ENCODE peak calls at places on chromosomes 12 and 14, in five cellular contexts. L, X, V, Y and W are unnamed samples.

GRCh38 chr12:101042211-101042610 is 167.8 kb downstream of the SLC5A8 start:
- DNase-seq in L (no peak), X (no peak), V (no peak), Y (no peak), W (no peak)

GRCh38 chr12:116601933-116602809 is 43.0 kb downstream of the MAP1LC3B2 start:
- DNase-seq in L (no peak), X (no peak), V (no peak), Y (no peak), W (no peak)

GRCh38 chr14:24243336-24243836 is 963 bp upstream of the TINF2 start:
- DNase-seq in L (no peak), X (no peak), V (no peak), Y (no peak), W (no peak)

GRCh38 chr12:108620236-108620879 is 13.3 kb downstream of the SELPLG start:
- DNase-seq in L (no peak), X (no peak), V (no peak), Y (no peak), W (no peak)

GRCh38 chr12:44750468-44750867 is 125.6 kb downstream of the NELL2 start:
- DNase-seq in L (peak; percentile 10), X (no peak), V (no peak), Y (no peak), W (no peak)

GRCh38 chr12:110531741-110532333 is 29.7 kb downstream of the RAD9B start:
- DNase-seq in L (no peak), X (no peak), V (no peak), Y (no peak), W (no peak)

GRCh38 chr12:105337391-105337790 is 6.9 kb downstream of the C12orf75 start:
- DNase-seq in L (no peak), X (no peak), V (no peak), Y (no peak), W (no peak)

GRCh38 chr12:19739195-19739776 is 300.0 kb downstream of the AEBP2 start:
- DNase-seq in L (peak; percentile 92), X (no peak), V (no peak), Y (no peak), W (no peak)

GRCh38 chr14:56659964-56660551 is 80.5 kb downstream of the TMEM260 start:
- DNase-seq in L (peak; percentile 61), X (no peak), V (peak; percentile 34), Y (no peak), W (no peak)